ENCODE peak calls at places on chromosomes 6 and 20, in four cellular contexts. T is SK-N-SH, X is WTC11, V is K562. D is an unnamed sample.

GRCh38 chr6:89555751-89556150 is 82.8 kb downstream of the LYRM2 start:
- DNase-seq in T (no peak), X (no peak), V (no peak), D (no peak)

GRCh38 chr6:109260126-109260525 is 122.1 kb downstream of the CD164 start:
- DNase-seq in T (no peak), X (no peak), V (no peak), D (no peak)

GRCh38 chr6:121999458-122000065 is 399.9 kb upstream of the HSF2 start:
- DNase-seq in T (no peak), X (no peak), V (no peak), D (no peak)

GRCh38 chr6:43263314-43264178 is 20.3 kb downstream of the TTBK1 start:
- DNase-seq in T (peak; percentile 68), X (peak; percentile 90), V (peak; percentile 86), D (peak; percentile 49)

GRCh38 chr6:157169656-157170055 is 153.7 kb downstream of the TMEM242 start:
- DNase-seq in T (no peak), X (no peak), V (no peak), D (no peak)

GRCh38 chr6:75084872-75085381 is 120.9 kb downstream of the COL12A1 start:
- DNase-seq in T (no peak), X (peak; percentile 63), V (no peak), D (no peak)

GRCh38 chr6:137011406-137011805 is 33.4 kb downstream of the IL20RA start:
- DNase-seq in T (no peak), X (no peak), V (no peak), D (no peak)

GRCh38 chr20:19077370-19078220 is 134.8 kb upstream of the SLC24A3 start:
- DNase-seq in T (no peak), X (no peak), V (no peak), D (peak; percentile 33)

GRCh38 chr6:128114164-128114563 is 213.3 kb upstream of the THEMIS start:
- DNase-seq in T (no peak), X (no peak), V (no peak), D (no peak)

GRCh38 chr6:11098009-11098408 is 4.4 kb downstream of the SMIM13 start:
- DNase-seq in T (no peak), X (no peak), V (no peak), D (no peak)

GRCh38 chr20:36268501-36269342 is 32.4 kb downstream of the AAR2 start:
- DNase-seq in T (no peak), X (no peak), V (no peak), D (no peak)

GRCh38 chr20:19936801-19937583 is 80.2 kb upstream of the NAA20 start:
- DNase-seq in T (no peak), X (no peak), V (no peak), D (no peak)

GRCh38 chr6:49915035-49915434 is 48.7 kb upstream of the CRISP1 start:
- DNase-seq in T (peak; percentile 26), X (no peak), V (no peak), D (no peak)

GRCh38 chr6:2454180-2454579 is 208.8 kb upstream of the GMDS start:
- DNase-seq in T (no peak), X (no peak), V (no peak), D (no peak)

GRCh38 chr20:25464501-25465204 is 57.2 kb downstream of the GINS1 start:
- DNase-seq in T (peak; percentile 65), X (no peak), V (no peak), D (no peak)

GRCh38 chr6:26336355-26337198 is 28.4 kb upstream of the BTN3A2 start:
- DNase-seq in T (no peak), X (no peak), V (peak; percentile 92), D (no peak)

GRCh38 chr6:46704562-46704961 is 16.9 kb downstream of the TDRD6 start:
- DNase-seq in T (no peak), X (no peak), V (no peak), D (no peak)

GRCh38 chr20:41045680-41046079 is 17.1 kb downstream of the TOP1 start:
- DNase-seq in T (no peak), X (no peak), V (peak; percentile 31), D (no peak)

GRCh38 chr20:41046716-41047115 is 18.1 kb downstream of the TOP1 start:
- DNase-seq in T (no peak), X (no peak), V (peak; percentile 44), D (no peak)

GRCh38 chr20:41048475-41049242 is 20.0 kb downstream of the TOP1 start:
- DNase-seq in T (no peak), X (no peak), V (peak; percentile 46), D (no peak)

GRCh38 chr20:41047975-41048305 is 19.3 kb downstream of the TOP1 start:
- DNase-seq in T (no peak), X (no peak), V (no peak), D (no peak)

DNA sequence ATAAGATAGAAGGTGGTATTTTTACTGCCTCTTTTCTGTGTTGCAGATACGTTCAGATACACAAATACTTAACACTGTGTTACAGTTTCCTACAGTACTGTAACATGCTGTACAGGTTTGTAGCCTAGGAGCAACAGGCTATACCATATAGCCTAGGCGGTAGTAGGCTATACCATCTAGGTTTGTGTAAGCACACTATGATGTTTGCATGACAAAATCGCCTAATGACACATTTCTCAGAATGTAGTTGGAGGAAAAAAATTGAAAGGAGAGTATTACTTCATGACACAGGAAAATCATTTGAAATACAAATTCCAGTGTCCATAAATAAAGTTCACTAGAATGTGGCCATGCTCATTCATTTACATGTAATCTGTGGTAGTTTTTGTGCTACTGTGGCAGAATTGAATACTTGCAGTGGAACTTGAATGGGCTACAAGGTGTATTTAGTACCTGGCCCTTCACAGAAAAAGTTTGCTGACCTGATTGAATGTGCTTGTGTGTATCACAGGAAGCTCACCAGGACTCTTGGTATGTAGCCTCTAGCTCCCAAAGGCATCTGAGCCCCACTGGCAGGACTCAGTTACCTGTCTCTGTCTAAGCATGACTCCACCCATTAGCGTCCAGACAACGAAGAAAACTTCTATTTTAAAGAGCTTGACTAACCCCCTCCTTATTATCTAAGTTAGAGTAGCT is 18.8 kb downstream of the TOP1 start:
- DNase-seq in T (no peak), X (no peak), V (peak; percentile 28), D (no peak)
- TF ChIP-seq TEAD4 in T (no peak), X (no peak), V (no peak), D (no peak)

GRCh38 chr6:139081485-139081884 is 52.9 kb downstream of the ABRACL start:
- DNase-seq in T (no peak), X (no peak), V (no peak), D (no peak)
- TF ChIP-seq TEAD4 in T (no peak), X (no peak), V (no peak), D (no peak)

GRCh38 chr6:165644586-165645266 is 18.3 kb downstream of the PDE10A start:
- DNase-seq in T (no peak), X (no peak), V (no peak), D (no peak)

GRCh38 chr6:165643015-165643414 is 20.0 kb downstream of the PDE10A start:
- DNase-seq in T (no peak), X (no peak), V (no peak), D (no peak)

GRCh38 chr6:165638530-165638929 is 24.5 kb downstream of the PDE10A start:
- DNase-seq in T (no peak), X (no peak), V (no peak), D (no peak)

GRCh38 chr6:165640767-165641166 is 22.3 kb downstream of the PDE10A start:
- DNase-seq in T (no peak), X (no peak), V (no peak), D (no peak)

DNA sequence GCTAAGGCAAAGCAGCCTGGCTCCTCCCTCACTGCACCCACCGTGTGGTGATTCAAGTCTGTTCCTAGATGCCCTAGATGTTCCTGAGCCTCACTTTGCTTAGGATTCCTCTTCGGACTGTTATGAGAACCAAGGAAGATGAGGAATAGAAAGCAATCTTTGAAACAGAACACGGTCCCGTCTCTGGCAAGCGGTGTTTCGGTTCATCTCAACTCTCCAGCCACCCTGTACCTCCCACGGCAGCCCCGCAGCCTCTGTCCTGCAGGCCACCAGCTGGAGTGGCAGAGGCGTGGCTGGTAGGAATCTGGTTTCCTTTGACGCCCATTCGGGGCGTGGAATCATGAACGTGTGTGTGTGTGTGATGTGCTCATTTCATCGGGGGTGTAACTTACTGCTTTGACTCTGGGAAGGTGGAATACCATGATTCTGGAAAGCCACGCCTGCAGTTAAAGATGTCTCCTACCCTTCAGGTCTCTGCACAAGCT is 21.3 kb downstream of the PDE10A start:
- DNase-seq in T (no peak), X (no peak), V (no peak), D (no peak)
- TF ChIP-seq TEAD4 in T (no peak), X (no peak), V (no peak), D (no peak)

GRCh38 chr6:53113742-53114141 is 34.9 kb downstream of the GCM1 start:
- DNase-seq in T (no peak), X (no peak), V (no peak), D (no peak)

GRCh38 chr6:53111865-53112264 is 36.8 kb downstream of the GCM1 start:
- DNase-seq in T (no peak), X (no peak), V (no peak), D (no peak)

GRCh38 chr6:53115113-53115512 is 33.5 kb downstream of the GCM1 start:
- DNase-seq in T (no peak), X (no peak), V (no peak), D (no peak)

GRCh38 chr6:53112404-53112803 is 36.2 kb downstream of the GCM1 start:
- DNase-seq in T (no peak), X (no peak), V (no peak), D (no peak)

DNA sequence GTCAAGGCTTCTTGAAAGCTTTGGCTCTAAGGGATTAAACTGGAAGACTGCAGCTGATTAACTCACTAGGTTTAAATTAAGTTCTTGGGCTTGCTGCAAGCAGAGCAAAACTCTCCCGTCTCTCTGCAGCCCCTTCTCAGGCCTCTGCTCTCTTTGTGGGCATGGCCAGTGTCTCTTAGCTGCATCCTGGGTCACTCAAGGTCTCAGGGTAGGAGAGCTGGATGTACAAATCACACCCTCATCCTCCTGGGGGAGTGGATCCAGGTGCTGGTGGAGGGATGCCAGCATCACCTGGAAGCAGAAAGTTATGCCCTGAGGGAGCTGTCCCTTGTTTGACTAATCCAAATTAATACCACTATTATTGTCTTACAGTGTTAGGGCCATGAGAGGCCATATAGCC is 35.8 kb downstream of the GCM1 start:
- DNase-seq in T (no peak), X (no peak), V (no peak), D (no peak)
- TF ChIP-seq TEAD4 in T (no peak), X (no peak), V (no peak), D (no peak)

GRCh38 chr20:47389867-47390347 is 33.4 kb upstream of the ZMYND8 start:
- DNase-seq in T (no peak), X (no peak), V (peak; percentile 54), D (no peak)
- TF ChIP-seq TEAD4 in T (no peak), X (no peak), V (no peak), D (no peak)

DNA sequence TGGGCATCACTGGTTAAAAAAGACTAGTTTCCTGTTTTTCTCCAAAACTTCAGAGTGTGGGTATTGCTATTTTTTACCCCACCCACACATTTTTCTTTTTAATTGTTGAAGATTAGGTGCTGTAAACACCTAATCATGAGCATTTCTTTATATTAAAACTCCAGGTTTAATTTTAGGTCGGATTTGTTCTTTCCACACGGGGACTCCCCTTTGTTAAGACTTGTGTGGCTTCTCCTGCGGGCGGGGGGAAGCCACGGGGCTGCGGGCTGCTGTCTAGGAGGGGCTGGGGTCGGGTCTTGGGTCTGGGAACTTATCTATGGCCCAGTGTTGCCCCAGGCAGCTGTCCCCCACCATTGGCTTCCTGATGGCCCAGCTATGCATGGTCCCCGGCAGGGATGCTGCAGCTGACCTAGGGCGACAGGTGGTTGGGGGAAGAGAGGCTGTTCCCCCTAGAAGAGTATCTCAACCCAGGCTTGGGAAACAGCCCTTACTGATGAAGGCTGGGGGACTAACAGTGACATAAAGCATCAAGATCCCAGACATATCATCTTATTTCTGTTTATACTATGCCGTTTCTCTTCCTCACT is 87.3 kb downstream of the HIVEP2 start:
- DNase-seq in T (no peak), X (peak; percentile 22), V (no peak), D (no peak)
- TF ChIP-seq TEAD4 in T (no peak), X (no peak), V (no peak), D (no peak)

GRCh38 chr6:24495516-24495847 is 713 bp downstream of the ALDH5A1 start:
- DNase-seq in T (no peak), X (peak; percentile 62), V (peak; percentile 66), D (no peak)
- TF ChIP-seq TEAD4 in T (no peak), X (no peak), V (no peak), D (no peak)

D was measured in H1.